ENCODE peak calls at places on chromosome 14, in eight cellular contexts. V is HepG2; F is A549; Z is heart right ventricle; M is iPS DF 6.9; D is pancreas; B is CD8-positive, alpha-beta memory T cell; N is naive thymus-derived CD4-positive, alpha-beta T cell. S is an unnamed sample.

GRCh38 chr14:37257651-37258050 is 59.9 kb downstream of the MIPOL1 start:
- DNase-seq in V (no peak), F (no peak), Z (no peak), M (no peak), D (no peak), B (no peak), N (no peak), S (no peak)

GRCh38 chr14:104865069-104865630 is at the start of gene CEP170B:
- DNase-seq in V (no peak), F (peak; percentile 39), Z (no peak), M (no peak), D (peak; percentile 41), B (peak; percentile 28), N (peak; percentile 25), S (peak; percentile 32)

GRCh38 chr14:101241807-101242278 is 319.5 kb upstream of the DIO3 start:
- DNase-seq in V (no peak), F (no peak), Z (no peak), M (no peak), D (no peak), B (no peak), N (no peak), S (peak; percentile 82)

GRCh38 chr14:22552001-22552826 is 36.8 kb downstream of the DAD1 start:
- DNase-seq in V (no peak), F (no peak), Z (no peak), M (no peak), D (no peak), B (no peak), N (no peak), S (no peak)

GRCh38 chr14:67428501-67429031 is 16.6 kb upstream of the PLEK2 start:
- DNase-seq in V (peak; percentile 60), F (peak; percentile 54), Z (no peak), M (no peak), D (peak; percentile 54), B (no peak), N (no peak), S (peak; percentile 88)

GRCh38 chr14:104436047-104436531 is 143.5 kb upstream of the C14orf180 start:
- DNase-seq in V (no peak), F (no peak), Z (peak; percentile 82), M (no peak), D (peak; percentile 56), B (no peak), N (no peak), S (peak; percentile 41)

GRCh38 chr14:35368583-35368982 is 36.0 kb downstream of the NFKBIA start:
- DNase-seq in V (no peak), F (no peak), Z (no peak), M (no peak), D (no peak), B (no peak), N (no peak), S (no peak)

GRCh38 chr14:88212691-88213090 is 110.4 kb downstream of the KCNK10 start:
- DNase-seq in V (no peak), F (no peak), Z (no peak), M (no peak), D (no peak), B (no peak), N (no peak), S (no peak)

GRCh38 chr14:102196008-102196407 is 56.3 kb downstream of the WDR20 start:
- DNase-seq in V (no peak), F (no peak), Z (no peak), M (no peak), D (no peak), B (no peak), N (no peak), S (no peak)

GRCh38 chr14:103108749-103109207 is 14.3 kb downstream of the EXOC3L4 start:
- DNase-seq in V (no peak), F (peak; percentile 81), Z (no peak), M (no peak), D (peak; percentile 43), B (no peak), N (no peak), S (peak; percentile 63)

GRCh38 chr14:37056473-37056872 is 115.9 kb downstream of the SLC25A21 start:
- DNase-seq in V (no peak), F (peak; percentile 45), Z (no peak), M (no peak), D (no peak), B (no peak), N (no peak), S (peak; percentile 62)

GRCh38 chr14:62039871-62040270 is 277.7 kb downstream of the SNAPC1 start:
- DNase-seq in V (no peak), F (no peak), Z (no peak), M (no peak), D (no peak), B (no peak), N (no peak), S (no peak)

GRCh38 chr14:102187044-102187443 is 47.3 kb downstream of the WDR20 start:
- DNase-seq in V (no peak), F (peak; percentile 34), Z (no peak), M (no peak), D (no peak), B (no peak), N (no peak), S (no peak)

GRCh38 chr14:86237733-86238132 is 707.8 kb downstream of the FLRT2 start:
- DNase-seq in V (no peak), F (no peak), Z (no peak), M (no peak), D (no peak), B (no peak), N (no peak), S (peak; percentile 26)

GRCh38 chr14:49505026-49505766 is 81.0 kb downstream of the RPS29 start:
- DNase-seq in V (no peak), F (peak; percentile 46), Z (no peak), M (no peak), D (no peak), B (no peak), N (no peak), S (peak; percentile 98)

GRCh38 chr14:103194256-103195045 is 71.2 kb downstream of the TNFAIP2 start:
- DNase-seq in V (peak; percentile 21), F (peak; percentile 31), Z (no peak), M (no peak), D (no peak), B (no peak), N (no peak), S (no peak)

GRCh38 chr14:60233251-60233650 is 15.8 kb upstream of the PPM1A start:
- DNase-seq in V (peak; percentile 29), F (peak; percentile 38), Z (no peak), M (no peak), D (no peak), B (no peak), N (no peak), S (no peak)

DNA sequence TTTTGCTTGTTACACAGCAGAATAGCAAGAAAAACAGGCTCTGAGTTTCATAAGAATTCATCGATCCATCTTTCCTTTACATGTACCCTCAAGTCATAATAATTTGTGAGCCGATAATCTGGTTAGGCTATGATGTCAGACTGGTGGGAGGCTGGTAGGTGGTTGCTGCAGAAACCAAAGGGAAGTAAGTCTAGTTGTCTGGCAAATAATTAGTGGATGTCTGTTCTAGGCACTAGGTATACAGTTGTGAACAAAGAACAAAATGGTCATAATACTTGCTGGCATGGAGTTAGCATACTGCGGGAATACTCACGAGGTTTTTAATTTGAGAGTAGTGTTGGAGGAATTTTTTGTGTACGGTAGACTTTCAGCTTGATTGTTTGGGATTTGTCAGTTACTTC is 8.8 kb downstream of the SUSD6 start:
- DNase-seq in V (no peak), F (no peak), Z (no peak), M (no peak), D (no peak), B (no peak), N (no peak), S (no peak)
- H3K4me1 ChIP-seq in V (peaks cover 30% of the 10 kb centered on the region), F (peaks cover 3% of the 10 kb centered on the region), Z (peaks cover 100% of the 10 kb centered on the region), M (no peaks in the 10 kb centered on the region), D (peaks cover 62% of the 10 kb centered on the region), B (peaks cover 94% of the 10 kb centered on the region), N (peaks cover 74% of the 10 kb centered on the region), S (no peaks in the 10 kb centered on the region)

DNA sequence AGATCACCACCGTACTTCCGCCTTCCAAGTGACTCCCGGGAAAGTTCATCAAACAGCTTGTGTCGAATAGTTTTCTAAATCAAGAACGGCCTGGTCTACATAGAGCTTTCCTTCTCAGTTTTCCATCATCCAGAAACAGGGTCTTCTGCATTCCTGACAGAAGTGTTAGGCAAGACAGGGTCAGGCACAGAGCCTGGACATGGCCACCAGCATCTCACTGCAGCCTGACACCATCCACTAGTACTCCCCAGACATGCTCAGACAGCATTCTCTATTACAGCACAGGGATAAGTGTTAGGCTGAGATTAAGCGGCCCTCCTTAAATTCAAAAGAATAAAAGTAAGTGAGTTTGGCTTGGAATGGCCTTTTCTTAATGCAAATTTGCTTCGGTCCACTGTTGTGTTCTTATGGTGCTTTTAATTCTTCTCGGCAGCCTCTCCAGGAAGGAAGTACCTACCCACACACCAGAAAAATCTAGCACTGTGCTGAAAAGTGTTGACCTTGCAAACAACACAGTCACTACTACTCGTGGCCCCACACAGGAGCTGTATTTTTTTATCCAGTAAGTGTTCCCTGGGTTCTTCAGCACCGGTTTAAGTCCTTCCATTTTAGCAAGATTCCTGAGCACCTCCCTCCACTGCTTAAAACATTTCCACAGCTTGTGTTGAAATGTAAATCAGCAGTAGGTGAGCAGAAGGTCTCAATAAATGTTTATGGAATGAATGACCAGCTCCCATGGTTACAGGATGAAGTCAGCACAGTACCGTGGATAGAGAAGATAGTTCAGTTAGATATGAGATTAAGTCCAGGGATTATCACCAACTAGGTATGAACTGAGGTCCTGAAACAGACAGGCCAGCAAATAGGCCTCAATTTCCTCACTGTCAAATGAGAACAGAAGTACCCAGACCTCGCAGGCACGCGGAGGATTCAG is 44.1 kb downstream of the SETD3 start:
- DNase-seq in V (no peak), F (no peak), Z (no peak), M (no peak), D (no peak), B (no peak), N (no peak), S (no peak)
- H3K4me1 ChIP-seq in V (no peaks in the 10 kb centered on the region), F (no peaks in the 10 kb centered on the region), Z (peaks cover 17% of the 10 kb centered on the region), M (no peaks in the 10 kb centered on the region), D (peaks cover 4% of the 10 kb centered on the region), B (peaks cover 29% of the 10 kb centered on the region), N (peaks cover 24% of the 10 kb centered on the region), S (no peaks in the 10 kb centered on the region)

GRCh38 chr14:100159107-100159864 is at the start of gene DEGS2:
- DNase-seq in V (no peak), F (peak; percentile 23), Z (no peak), M (no peak), D (peak; percentile 66), B (peak; percentile 45), N (no peak), S (peak; percentile 43)

GRCh38 chr14:100160534-100160916 is 1.1 kb upstream of the DEGS2 start:
- DNase-seq in V (no peak), F (no peak), Z (no peak), M (no peak), D (no peak), B (no peak), N (no peak), S (no peak)

GRCh38 chr14:100159865-100160533 is 554 bp upstream of the DEGS2 start:
- DNase-seq in V (no peak), F (no peak), Z (no peak), M (no peak), D (no peak), B (no peak), N (no peak), S (peak; percentile 36)

GRCh38 chr14:100156776-100157175 is 2.7 kb downstream of the DEGS2 start:
- DNase-seq in V (no peak), F (no peak), Z (no peak), M (no peak), D (no peak), B (no peak), N (no peak), S (no peak)

GRCh38 chr14:100158566-100159106 is 809 bp downstream of the DEGS2 start:
- DNase-seq in V (no peak), F (no peak), Z (no peak), M (no peak), D (no peak), B (no peak), N (no peak), S (no peak)
- H3K4me1 ChIP-seq in V (peaks cover 31% of the 10 kb centered on the region), F (peaks cover 20% of the 10 kb centered on the region), Z (peaks cover 16% of the 10 kb centered on the region), M (peaks cover 1% of the 10 kb centered on the region), D (no peaks in the 10 kb centered on the region), B (no peaks in the 10 kb centered on the region), N (no peaks in the 10 kb centered on the region), S (no peaks in the 10 kb centered on the region)

GRCh38 chr14:64213853-64214570 is 80.2 kb downstream of the ESR2 start:
- DNase-seq in V (no peak), F (no peak), Z (no peak), M (no peak), D (peak; percentile 23), B (no peak), N (no peak), S (no peak)
- H3K4me1 ChIP-seq in V (no peaks in the 10 kb centered on the region), F (no peaks in the 10 kb centered on the region), Z (peaks cover 24% of the 10 kb centered on the region), M (no peaks in the 10 kb centered on the region), D (peaks cover 35% of the 10 kb centered on the region), B (no peaks in the 10 kb centered on the region), N (no peaks in the 10 kb centered on the region), S (no peaks in the 10 kb centered on the region)